ENCODE peak calls at places on chromosomes 4 and X, in five cellular contexts. U is fibroblast of lung; K is fibroblast of mammary gland; L is CD8-positive, alpha-beta memory T cell; V is AG10803. T is an unnamed sample.

GRCh38 chr4:7788193-7788592 is 151.5 kb downstream of the AFAP1 start:
- DNase-seq in U (no peak), K (no peak), L (no peak), V (no peak), T (no peak)

GRCh38 chr4:139887378-139887801 is 221.8 kb downstream of the MGST2 start:
- DNase-seq in U (peak), K (peak), L (no peak), V (peak), T (no peak)

GRCh38 chrX:82764521-82764920 is 743.6 kb upstream of the POU3F4 start:
- DNase-seq in U (no peak), K (no peak), L (no peak), V (no peak), T (no peak)

GRCh38 chrX:135516376-135516775 is 4.1 kb upstream of the INTS6L start:
- DNase-seq in U (no peak), K (no peak), L (no peak), V (no peak), T (no peak)

GRCh38 chrX:110852180-110852579 is 56.6 kb upstream of the CHRDL1 start:
- DNase-seq in U (peak), K (peak), L (no peak), V (peak), T (no peak)

GRCh38 chr4:147975325-147975724 is 243.4 kb downstream of the ARHGAP10 start:
- DNase-seq in U (peak), K (peak), L (no peak), V (peak), T (no peak)

GRCh38 chr4:180695851-180696250 is 1547.4 kb upstream of the TENM3 start:
- DNase-seq in U (peak), K (peak), L (no peak), V (peak), T (no peak)

GRCh38 chr4:170259631-170260153 is 169.9 kb upstream of the AADAT start:
- DNase-seq in U (peak), K (peak), L (no peak), V (peak), T (no peak)

GRCh38 chr4:108372678-108373077 is 203.9 kb upstream of the LEF1 start:
- DNase-seq in U (no peak), K (no peak), L (peak), V (no peak), T (no peak)

GRCh38 chrX:107537815-107538214 is 88.4 kb downstream of the FRMPD3 start:
- DNase-seq in U (peak), K (peak), L (peak), V (peak), T (no peak)

GRCh38 chr4:9877123-9877522 is 95.7 kb downstream of the DRD5 start:
- DNase-seq in U (no peak), K (no peak), L (no peak), V (no peak), T (no peak)

GRCh38 chr4:37662861-37663390 is 23.2 kb downstream of the RELL1 start:
- DNase-seq in U (no peak), K (no peak), L (no peak), V (no peak), T (no peak)

GRCh38 chr4:124464836-124465235 is 247.7 kb downstream of the ANKRD50 start:
- DNase-seq in U (no peak), K (no peak), L (no peak), V (no peak), T (no peak)

GRCh38 chr4:76943129-76943620 is 6.4 kb upstream of the SEPTIN11 start:
- DNase-seq in U (peak), K (peak), L (no peak), V (peak), T (no peak)

GRCh38 chr4:176443117-176443516 is 123.4 kb downstream of the SPCS3 start:
- DNase-seq in U (peak), K (peak), L (no peak), V (peak), T (no peak)

GRCh38 chr4:70768301-70768948 is 46.7 kb downstream of the RUFY3 start:
- DNase-seq in U (no peak), K (peak), L (no peak), V (peak), T (no peak)

GRCh38 chrX:49071877-49072711 is 1.7 kb downstream of the PRAF2 start:
- DNase-seq in U (peak), K (peak), L (no peak), V (peak), T (peak)